ENCODE peak calls at places on chromosome 9, in ten cellular contexts. E is heart left ventricle, Y is IMR-90, C is uterus, P is A549, X is GM12878, G is tibial nerve, H is lower leg skin, A is adrenal gland, V is HepG2. Z is an unnamed sample.

GRCh38 chr9:136036050-136036449 is 59.0 kb downstream of the NACC2 start:
- DNase-seq in Y (peak), A (peak), E (no peak), P (no peak), X (no peak), V (no peak), G (no peak), C (no peak), H (no peak), Z (no peak)

GRCh38 chr9:137515338-137515724 is 34.9 kb downstream of the PNPLA7 start:
- DNase-seq in H (no peak), Y (no peak), P (no peak), V (no peak), G (no peak), X (no peak), A (no peak), E (no peak), C (no peak), Z (no peak)

GRCh38 chr9:115208503-115208902 is 90.5 kb upstream of the TNC start:
- DNase-seq in E (no peak), H (no peak), G (no peak), P (no peak), C (no peak), V (no peak), X (no peak), A (no peak), Y (peak), Z (no peak)

GRCh38 chr9:93010696-93011095 is 47.8 kb upstream of the SUSD3 start:
- DNase-seq in A (no peak), G (no peak), V (peak), Y (no peak), E (no peak), X (no peak), P (no peak), H (peak), C (no peak), Z (no peak)

GRCh38 chr9:34275811-34276210 is 53.3 kb downstream of the KIF24 start:
- DNase-seq in C (no peak), X (no peak), Y (no peak), H (no peak), G (no peak), A (no peak), P (no peak), E (no peak), V (no peak), Z (no peak)

GRCh38 chr9:1100945-1101344 is 50.8 kb downstream of the DMRT2 start:
- DNase-seq in X (no peak), P (peak), G (peak), C (no peak), E (no peak), A (peak), V (peak), H (no peak), Y (peak), Z (peak)

GRCh38 chr9:89444212-89444611 is 53.7 kb downstream of the SEMA4D start:
- DNase-seq in G (no peak), C (no peak), P (no peak), V (no peak), Y (no peak), E (no peak), A (no peak), X (no peak), H (peak), Z (no peak)

GRCh38 chr9:99833735-99834134 is 12.1 kb downstream of the NR4A3 start:
- DNase-seq in X (no peak), E (no peak), V (no peak), C (no peak), Y (peak), P (no peak), G (no peak), A (no peak), H (no peak), Z (no peak)

GRCh38 chr9:126122901-126123616 is 203.6 kb upstream of the MVB12B start:
- DNase-seq in X (no peak), G (no peak), H (peak), Y (no peak), C (no peak), A (no peak), E (no peak), V (no peak), P (no peak), Z (no peak)

DNA sequence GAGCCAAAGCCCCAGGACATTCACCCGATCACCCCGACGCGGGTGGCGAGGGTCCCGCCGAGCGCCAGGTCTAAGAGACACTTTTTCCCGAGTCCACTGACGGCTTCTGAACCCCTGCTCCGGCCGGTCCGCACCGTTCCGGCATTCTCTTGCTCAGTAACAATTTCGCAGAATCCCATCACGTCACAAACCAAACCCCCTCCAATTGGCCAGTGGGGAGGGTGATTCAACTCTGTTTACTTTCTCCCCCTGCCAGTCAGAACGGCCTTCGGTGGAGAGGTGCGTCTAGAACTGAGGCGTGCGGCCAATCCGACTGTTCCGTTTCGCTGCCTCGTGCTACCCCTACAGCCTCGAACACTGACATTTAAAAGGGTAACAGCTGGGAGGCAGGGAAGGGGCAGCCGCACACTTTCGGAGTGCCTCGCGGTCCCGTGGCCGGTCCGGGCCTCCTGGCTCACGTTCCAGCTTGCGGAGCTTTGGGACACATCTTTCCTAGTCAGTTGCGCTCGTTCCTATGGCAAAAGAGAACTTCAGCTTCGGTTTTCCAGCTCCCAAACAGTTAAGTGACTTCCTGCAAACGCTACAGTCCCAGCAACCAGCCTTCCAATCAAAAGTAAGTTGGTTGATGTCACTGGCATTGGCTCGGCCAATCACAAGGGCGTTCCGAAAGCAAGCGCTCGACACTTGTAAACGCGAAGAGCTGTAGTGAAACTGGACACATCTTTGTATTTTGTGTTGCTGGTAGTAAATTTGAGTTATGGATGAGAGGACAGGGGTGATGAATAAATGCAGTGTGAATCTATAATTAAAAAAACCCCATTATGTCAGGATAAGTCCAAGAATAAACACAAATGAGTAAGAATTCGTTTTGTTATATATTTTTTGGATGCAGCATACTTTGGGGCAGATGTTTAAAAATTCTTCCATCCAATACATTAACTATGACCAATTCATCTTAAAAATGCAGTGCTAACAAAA is at the start of gene KLF9:
- DNase-seq in A (peak), H (peak), G (peak), C (peak), V (peak), P (peak), X (peak), E (peak), Y (peak), Z (peak)
- TF ChIP-seq POLR2A in A (peak), H (no peak), G (peak), C (peak), V (no peak), P (peak), X (peak), E (peak), Y (peak), Z (no peak)

GRCh38 chr9:19583890-19584289 is 175.1 kb downstream of the ACER2 start:
- DNase-seq in V (no peak), Y (no peak), E (no peak), G (no peak), A (no peak), C (no peak), H (no peak), X (no peak), P (no peak), Z (no peak)
- TF ChIP-seq CTCF in V (no peak), Y (no peak), E (no peak), G (no peak), A (no peak), C (no peak), H (no peak), X (no peak), P (no peak), Z (no peak)

GRCh38 chr9:129384138-129384886 is 206.3 kb upstream of the IER5L start:
- DNase-seq in P (no peak), Y (no peak), V (no peak), H (no peak), C (no peak), G (no peak), E (peak), A (no peak), X (no peak), Z (no peak)
- H3K4me3 ChIP-seq in P (no peak), Y (no peak), V (no peak), H (no peak), C (peak), G (peak), E (peak), A (no peak), X (peak), Z (no peak)

GRCh38 chr9:81748091-81748490 is 58.7 kb upstream of the TLE1 start:
- DNase-seq in P (no peak), Y (no peak), E (no peak), X (no peak), H (no peak), C (no peak), G (no peak), V (no peak), A (no peak), Z (no peak)
- TF ChIP-seq POLR2A in P (no peak), Y (no peak), E (no peak), X (no peak), H (no peak), C (no peak), G (no peak), V (no peak), A (no peak), Z (no peak)

GRCh38 chr9:86471501-86471900 is 117.3 kb upstream of the TUT7 start:
- DNase-seq in H (no peak), E (no peak), V (no peak), Y (no peak), A (no peak), P (no peak), X (no peak), C (no peak), G (no peak), Z (no peak)
- TF ChIP-seq CTCF in H (no peak), E (no peak), V (no peak), Y (no peak), A (no peak), P (no peak), X (no peak), C (no peak), G (no peak), Z (no peak)

GRCh38 chr9:35793461-35793860 is 2.1 kb downstream of the NPR2 start:
- DNase-seq in Y (no peak), P (no peak), E (no peak), H (no peak), V (no peak), C (no peak), G (no peak), A (no peak), X (no peak), Z (no peak)
- H3K4me3 ChIP-seq in Y (peak), P (no peak), E (no peak), H (no peak), V (no peak), C (no peak), G (no peak), A (no peak), X (no peak), Z (no peak)

GRCh38 chr9:127930298-127931091 is at the start of gene PIP5KL1:
- DNase-seq in G (peak), A (peak), X (no peak), Y (peak), H (peak), E (peak), P (peak), V (peak), C (peak), Z (peak)

GRCh38 chr9:127926961-127927456 is 3.6 kb downstream of the PIP5KL1 start:
- DNase-seq in G (no peak), A (no peak), P (no peak), E (no peak), C (no peak), V (no peak), Y (no peak), X (no peak), H (no peak), Z (no peak)

GRCh38 chr9:127927457-127928231 is 2.9 kb downstream of the PIP5KL1 start:
- DNase-seq in G (no peak), X (no peak), H (no peak), C (no peak), E (no peak), P (no peak), V (no peak), A (no peak), Y (no peak), Z (peak)

GRCh38 chr9:127929044-127929979 is 1.3 kb downstream of the PIP5KL1 start:
- DNase-seq in C (no peak), A (no peak), E (no peak), V (no peak), G (no peak), X (no peak), P (no peak), Y (no peak), H (no peak), Z (no peak)

GRCh38 chr9:127928232-127929043 is 2.1 kb downstream of the PIP5KL1 start:
- DNase-seq in H (no peak), C (no peak), A (no peak), Y (no peak), E (no peak), P (peak), G (no peak), V (no peak), X (no peak), Z (no peak)
- TF ChIP-seq POLR2A in H (no peak), C (no peak), A (no peak), Y (no peak), E (no peak), P (no peak), G (no peak), V (no peak), X (no peak), Z (no peak)

GRCh38 chr9:105722099-105722498 is 27.8 kb downstream of the TMEM38B start:
- DNase-seq in E (no peak), Y (no peak), V (no peak), C (no peak), A (no peak), H (no peak), X (no peak), P (no peak), G (no peak), Z (no peak)
- TF ChIP-seq CTCF in E (no peak), Y (no peak), V (no peak), C (no peak), A (no peak), H (no peak), X (no peak), P (no peak), G (no peak), Z (no peak)

GRCh38 chr9:131709741-131710499 is 30.0 kb downstream of the RAPGEF1 start:
- DNase-seq in H (peak), P (no peak), E (no peak), X (peak), V (no peak), Y (peak), C (no peak), G (no peak), A (no peak), Z (no peak)
- H3K4me3 ChIP-seq in H (no peak), P (no peak), E (peak), X (peak), V (no peak), Y (no peak), C (no peak), G (no peak), A (no peak), Z (no peak)

GRCh38 chr9:129241725-129242124 is 63.7 kb upstream of the IER5L start:
- DNase-seq in G (no peak), H (no peak), A (no peak), X (no peak), P (no peak), V (no peak), C (no peak), E (peak), Y (no peak), Z (no peak)
- TF ChIP-seq POLR2A in G (no peak), H (no peak), A (no peak), X (no peak), P (no peak), V (no peak), C (no peak), E (no peak), Y (no peak), Z (no peak)

Z was measured in body of pancreas.